ENCODE peak calls at places on chromosomes 1 and 21, in five cellular contexts. F, Q, X, C and S are unnamed samples.

GRCh38 chr21:16076465-16076864 is 346.7 kb downstream of the USP25 start:
- DNase-seq in X (no peak), Q (no peak), F (no peak), C (no peak), S (no peak)

GRCh38 chr1:223556414-223557124 is 108.9 kb downstream of the CAPN8 start:
- DNase-seq in C (peak; percentile 1), F (peak; percentile 7), X (peak; percentile 46), Q (no peak), S (no peak)

GRCh38 chr1:230066036-230066435 is 1.0 kb upstream of the GALNT2 start:
- DNase-seq in X (no peak), C (no peak), Q (no peak), F (no peak), S (no peak)

GRCh38 chr1:167221804-167222610 is 1.3 kb downstream of the POU2F1 start:
- DNase-seq in Q (peak; percentile 45), X (peak; percentile 74), F (peak; percentile 87), C (peak; percentile 77), S (peak; percentile 73)

GRCh38 chr1:11940260-11940921 is 5.9 kb downstream of the PLOD1 start:
- DNase-seq in Q (no peak), F (no peak), X (no peak), C (peak; percentile 13), S (no peak)

GRCh38 chr1:108192581-108192980 is 7.6 kb downstream of the SLC25A24 start:
- DNase-seq in X (no peak), F (no peak), C (no peak), Q (no peak), S (no peak)

GRCh38 chr1:174324493-174324892 is 123.3 kb upstream of the GPR52 start:
- DNase-seq in C (no peak), X (no peak), F (no peak), Q (no peak), S (no peak)

GRCh38 chr1:31587720-31588423 is 11.6 kb downstream of the TINAGL1 start:
- DNase-seq in X (peak; percentile 45), F (no peak), Q (no peak), C (no peak), S (peak; percentile 46)

GRCh38 chr1:64986903-64987871 is 20.8 kb upstream of the JAK1 start:
- DNase-seq in X (no peak), Q (no peak), F (peak; percentile 73), C (peak; percentile 42), S (no peak)

GRCh38 chr21:46116189-46116845 is 18.4 kb downstream of the COL6A2 start:
- DNase-seq in Q (no peak), F (no peak), X (peak; percentile 6), C (no peak), S (peak; percentile 4)

GRCh38 chr21:35578831-35579470 is 481.4 kb downstream of the SETD4 start:
- DNase-seq in X (no peak), F (peak; percentile 59), Q (no peak), C (peak; percentile 66), S (no peak)

GRCh38 chr1:44688760-44689446 is 14.4 kb downstream of the ARMH1 start:
- DNase-seq in X (no peak), F (no peak), C (no peak), Q (no peak), S (no peak)

GRCh38 chr1:181089777-181090505 is 1.4 kb downstream of the IER5 start:
- DNase-seq in C (peak; percentile 65), F (peak; percentile 80), X (peak; percentile 71), Q (peak; percentile 58), S (peak; percentile 71)

GRCh38 chr1:157034137-157034800 is 11.3 kb downstream of the ARHGEF11 start:
- DNase-seq in C (peak; percentile 22), F (peak; percentile 48), X (no peak), Q (no peak), S (no peak)

GRCh38 chr1:12001249-12001917 is 17.9 kb upstream of the MIIP start:
- DNase-seq in F (peak; percentile 47), X (peak; percentile 51), C (peak; percentile 56), Q (no peak), S (no peak)

GRCh38 chr1:56904706-56905105 is 50.1 kb downstream of the C8A start:
- DNase-seq in F (no peak), Q (no peak), C (no peak), X (no peak), S (no peak)

GRCh38 chr1:156860639-156861423 is at the start of gene NTRK1:
- DNase-seq in Q (peak; percentile 39), F (peak; percentile 28), X (peak; percentile 47), C (no peak), S (peak; percentile 27)

GRCh38 chr1:28104866-28105467 is 16.6 kb upstream of the EYA3 start:
- DNase-seq in F (peak; percentile 90), X (no peak), C (peak; percentile 76), Q (no peak), S (no peak)

GRCh38 chr1:220124542-220124941 is 30.6 kb downstream of the IARS2 start:
- DNase-seq in Q (no peak), X (no peak), F (peak; percentile 60), C (peak; percentile 71), S (no peak)

GRCh38 chr21:35573472-35574389 is 486.6 kb downstream of the SETD4 start:
- DNase-seq in F (no peak), Q (no peak), C (peak; percentile 69), X (no peak), S (no peak)

GRCh38 chr1:1162597-1163537 is 10.8 kb upstream of the TTLL10 start:
- DNase-seq in C (no peak), F (no peak), X (no peak), Q (no peak), S (no peak)

GRCh38 chr1:115099693-115100050 is 10.4 kb upstream of the TSPAN2 start:
- DNase-seq in X (no peak), Q (no peak), F (no peak), C (no peak), S (no peak)

GRCh38 chr1:226736001-226736907 is 2.8 kb downstream of the ITPKB start:
- DNase-seq in X (no peak), Q (no peak), C (no peak), F (no peak), S (no peak)

GRCh38 chr1:2603521-2604155 is 17.1 kb downstream of the PRXL2B start:
- DNase-seq in Q (no peak), F (no peak), X (peak; percentile 25), C (no peak), S (no peak)

GRCh38 chr1:174626031-174627020 is 178.6 kb downstream of the GPR52 start:
- DNase-seq in C (peak; percentile 55), Q (no peak), X (no peak), F (peak; percentile 75), S (no peak)

GRCh38 chr21:18801468-18801867 is 397.9 kb upstream of the TMPRSS15 start:
- DNase-seq in F (no peak), C (no peak), X (no peak), Q (no peak), S (no peak)

GRCh38 chr1:17197696-17198095 is 7.2 kb upstream of the PADI1 start:
- DNase-seq in X (no peak), C (no peak), Q (no peak), F (no peak), S (no peak)

GRCh38 chr1:108044318-108044717 is 79.3 kb upstream of the VAV3 start:
- DNase-seq in F (no peak), Q (no peak), X (no peak), C (no peak), S (no peak)